ENCODE peak calls at places on chromosomes 11 and 22, in five cellular contexts. G, I, H, O and F are unnamed samples.

GRCh38 chr11:79052539-79052938 is 388.3 kb downstream of the TENM4 start:
- DNase-seq in G (no peak), I (peak; percentile 35), H (no peak), O (no peak), F (peak; percentile 30)

GRCh38 chr22:25060522-25061071 is 108.1 kb downstream of the KIAA1671 start:
- DNase-seq in G (no peak), I (no peak), H (no peak), O (no peak), F (peak; percentile 27)

GRCh38 chr11:9053631-9054030 is 37.8 kb downstream of the SCUBE2 start:
- DNase-seq in G (peak; percentile 7), I (no peak), H (no peak), O (peak; percentile 69), F (peak; percentile 57)

GRCh38 chr11:35619030-35619753 is 932 bp downstream of the FJX1 start:
- DNase-seq in G (no peak), I (peak; percentile 64), H (no peak), O (no peak), F (peak; percentile 42)

GRCh38 chr11:24704716-24705115 is 207.9 kb downstream of the LUZP2 start:
- DNase-seq in G (no peak), I (no peak), H (no peak), O (no peak), F (no peak)

GRCh38 chr11:117916956-117917355 is 12.2 kb downstream of the TMPRSS13 start:
- DNase-seq in G (no peak), I (no peak), H (no peak), O (no peak), F (no peak)

GRCh38 chr11:60719406-60719805 is 5.1 kb upstream of the MS4A18 start:
- DNase-seq in G (no peak), I (no peak), H (no peak), O (no peak), F (no peak)

GRCh38 chr11:77474509-77475070 is 696 bp upstream of the PAK1 start:
- DNase-seq in G (no peak), I (no peak), H (no peak), O (no peak), F (no peak)

GRCh38 chr11:131999084-131999483 is 628.7 kb downstream of the NTM start:
- DNase-seq in G (no peak), I (peak; percentile 29), H (no peak), O (no peak), F (peak; percentile 58)

GRCh38 chr11:65277878-65278277 is 16.1 kb downstream of the POLA2 start:
- DNase-seq in G (no peak), I (no peak), H (no peak), O (no peak), F (no peak)

GRCh38 chr11:69012092-69013008 is 696 bp downstream of the MRGPRF start:
- DNase-seq in G (no peak), I (no peak), H (no peak), O (no peak), F (peak; percentile 42)

GRCh38 chr11:16925495-16926065 is 88.6 kb downstream of the PLEKHA7 start:
- DNase-seq in G (no peak), I (peak; percentile 29), H (no peak), O (no peak), F (peak; percentile 21)

GRCh38 chr11:59285716-59286260 is 72.9 kb upstream of the OR5AN1 start:
- DNase-seq in G (no peak), I (no peak), H (no peak), O (no peak), F (peak; percentile 1)

GRCh38 chr11:839875-840617 is 2.3 kb downstream of the POLR2L start:
- DNase-seq in G (no peak), I (no peak), H (no peak), O (no peak), F (peak; percentile 41)

GRCh38 chr11:96075532-96075959 is 151.6 kb upstream of the MTMR2 start:
- DNase-seq in G (no peak), I (peak; percentile 47), H (no peak), O (peak; percentile 53), F (no peak)

GRCh38 chr11:66570826-66571222 is 2.4 kb upstream of the CTSF start:
- DNase-seq in G (no peak), I (no peak), H (no peak), O (no peak), F (no peak)

GRCh38 chr11:66568124-66568916 is at the start of gene CTSF:
- DNase-seq in G (no peak), I (peak; percentile 72), H (peak; percentile 45), O (no peak), F (peak; percentile 76)

GRCh38 chr11:66570117-66570825 is 1.9 kb upstream of the CTSF start:
- DNase-seq in G (no peak), I (no peak), H (no peak), O (no peak), F (no peak)

GRCh38 chr11:66567787-66568123 is 651 bp downstream of the CTSF start:
- DNase-seq in G (no peak), I (no peak), H (no peak), O (no peak), F (no peak)

DNA sequence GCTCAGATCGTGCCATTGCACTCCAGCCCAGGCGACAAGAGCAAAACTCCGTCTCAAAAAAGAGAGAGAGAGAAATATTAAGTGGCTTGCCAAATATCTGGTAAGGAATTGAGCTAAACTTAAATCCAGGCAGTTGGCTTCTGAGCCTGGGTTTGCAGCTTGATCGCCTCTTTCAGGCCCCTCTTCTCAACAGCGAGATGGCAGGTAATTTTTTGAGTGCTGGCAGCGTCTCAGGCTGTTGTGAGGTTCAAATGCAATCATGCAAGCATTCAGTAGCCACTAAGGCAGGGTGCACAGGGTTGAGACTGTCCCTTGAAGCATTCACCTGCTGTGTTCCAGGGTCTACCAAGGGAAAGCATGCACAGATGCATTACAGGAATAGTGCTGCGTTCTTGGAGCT is 670 bp upstream of the CTSF start:
- DNase-seq in G (no peak), I (no peak), H (no peak), O (no peak), F (no peak)
- H3K4me3 ChIP-seq in G (no peak overlapping the region), I (no peak overlapping the region), H (no peak overlapping the region), O (no peak overlapping the region), F (no peak overlapping the region)

GRCh38 chr11:31872074-31872440 is 60.9 kb upstream of the PAX6 start:
- DNase-seq in G (no peak), I (no peak), H (no peak), O (no peak), F (no peak)

GRCh38 chr11:31874631-31875191 is 63.6 kb upstream of the PAX6 start:
- DNase-seq in G (no peak), I (no peak), H (no peak), O (no peak), F (no peak)

GRCh38 chr11:31871310-31872073 is 60.4 kb upstream of the PAX6 start:
- DNase-seq in G (no peak), I (no peak), H (no peak), O (no peak), F (no peak)

GRCh38 chr11:31873115-31873514 is 62.0 kb upstream of the PAX6 start:
- DNase-seq in G (no peak), I (no peak), H (no peak), O (no peak), F (no peak)

DNA sequence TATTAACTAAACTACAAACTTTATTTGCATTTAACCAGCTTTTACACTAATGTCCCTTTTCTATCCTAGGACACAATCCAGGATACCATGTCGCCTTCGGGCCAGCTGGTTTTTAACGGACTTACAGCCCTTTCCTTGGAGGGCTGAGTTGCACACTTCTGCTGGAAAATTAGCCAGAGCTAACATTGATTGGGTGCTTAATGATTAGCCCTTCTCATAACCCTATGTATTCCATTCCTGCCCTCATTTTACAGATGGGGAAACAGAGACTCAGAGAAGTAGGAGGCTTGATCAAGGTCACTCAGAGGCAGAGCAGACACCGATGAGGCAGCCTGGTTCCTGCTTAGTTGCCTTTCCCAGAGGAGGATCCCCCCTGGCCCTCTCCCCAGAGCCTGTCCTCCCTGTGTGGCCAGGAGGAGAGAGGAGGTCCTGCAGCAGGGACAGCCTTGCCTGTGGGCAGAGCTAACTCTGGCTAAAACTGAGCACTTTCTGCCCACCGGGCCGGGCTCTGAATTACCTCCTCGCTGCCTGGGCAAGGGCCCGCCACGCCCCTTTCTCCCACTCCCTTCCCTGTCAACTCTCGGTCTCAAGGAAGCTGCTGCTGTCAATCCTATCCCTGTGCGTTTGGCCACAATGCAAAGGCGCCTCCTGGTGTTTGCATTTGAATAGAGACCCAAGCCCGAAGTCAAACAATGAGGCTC is 59.6 kb upstream of the PAX6 start:
- DNase-seq in G (no peak), I (peak; percentile 32), H (no peak), O (no peak), F (peak; percentile 61)
- TF ChIP-seq CTCF in G (peak; percentile 75), I (peak; percentile 85), H (peak; percentile 20), O (peak; percentile 82), F (peak; percentile 91)

GRCh38 chr22:20298110-20298802 is 21.6 kb downstream of the DGCR6L start:
- DNase-seq in G (no peak), I (no peak), H (no peak), O (no peak), F (no peak)

GRCh38 chr22:20298803-20299735 is 20.8 kb downstream of the DGCR6L start:
- DNase-seq in G (no peak), I (peak; percentile 78), H (peak; percentile 31), O (no peak), F (peak; percentile 65)

GRCh38 chr22:20295262-20296064 is 24.4 kb downstream of the DGCR6L start:
- DNase-seq in G (no peak), I (no peak), H (no peak), O (no peak), F (no peak)

GRCh38 chr22:20297414-20298109 is 22.3 kb downstream of the DGCR6L start:
- DNase-seq in G (no peak), I (no peak), H (no peak), O (no peak), F (no peak)

DNA sequence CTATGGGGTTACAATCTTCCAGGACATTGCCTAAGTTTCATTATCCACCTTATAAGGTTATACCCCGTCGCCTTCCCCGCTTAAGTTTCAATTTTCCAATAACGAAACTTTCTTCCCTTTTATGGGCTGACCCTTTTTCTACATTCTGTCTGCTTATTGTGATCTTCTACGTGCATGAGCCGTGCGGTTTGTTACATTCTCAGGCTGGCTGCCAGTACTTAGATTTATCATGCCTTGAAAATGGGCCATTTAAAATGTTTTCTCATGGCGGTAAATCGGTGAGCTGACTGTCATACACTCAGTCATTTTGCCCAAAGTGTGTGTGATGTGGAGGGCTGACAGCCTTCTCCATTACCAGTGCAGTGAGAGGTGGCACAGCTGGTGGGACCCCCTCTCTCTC is 23.3 kb downstream of the DGCR6L start:
- DNase-seq in G (no peak), I (peak; percentile 3), H (no peak), O (no peak), F (no peak)
- H3K4me3 ChIP-seq in G (no peak overlapping the region), I (no peak overlapping the region), H (no peak overlapping the region), O (no peak overlapping the region), F (no peak overlapping the region)

DNA sequence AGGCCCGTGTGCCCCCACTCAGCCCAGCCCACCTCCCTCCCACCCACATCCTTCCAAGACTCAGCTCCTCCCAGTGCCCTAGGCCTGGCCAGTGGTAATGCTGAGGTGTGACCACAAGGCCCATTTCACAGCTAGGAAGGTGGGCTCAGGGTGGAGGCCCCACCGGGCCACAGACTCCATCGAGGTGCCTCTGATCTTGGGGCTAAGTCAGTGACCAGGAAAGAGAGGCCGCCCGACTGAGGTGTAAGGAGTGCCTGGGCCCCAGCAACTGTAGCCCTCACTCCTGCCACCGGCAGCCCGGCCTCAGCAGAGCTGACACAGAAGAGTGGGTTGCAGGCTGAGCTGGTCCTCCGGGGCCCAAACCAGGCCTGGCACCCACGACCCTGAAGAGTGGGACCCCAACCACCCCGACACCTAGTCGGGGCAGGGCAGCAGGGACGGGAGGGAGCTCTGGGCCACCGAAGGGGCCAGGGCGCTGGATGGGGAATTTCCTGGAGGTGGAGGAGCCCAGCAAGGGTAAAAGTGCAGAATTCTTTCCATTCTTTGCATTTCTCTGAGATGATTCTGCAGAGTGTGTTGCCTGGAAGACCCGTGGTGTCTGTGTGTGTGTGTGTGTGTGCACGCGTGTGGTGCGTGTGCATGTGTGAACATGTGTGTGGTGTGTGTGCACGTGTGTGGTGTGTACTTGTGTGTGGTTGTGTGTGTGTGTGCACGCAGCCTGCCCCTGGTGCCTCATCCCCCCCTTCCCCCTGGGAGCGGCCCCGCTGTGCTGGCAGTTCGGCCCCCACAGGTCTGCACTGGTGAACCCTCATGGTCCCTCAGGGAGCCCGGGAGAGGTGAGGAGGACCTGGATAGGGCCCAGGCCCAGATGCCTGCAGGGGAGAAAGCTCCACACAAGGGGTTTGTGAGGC is 8.3 kb upstream of the PIM3 start:
- DNase-seq in G (peak; percentile 54), I (peak; percentile 52), H (no peak), O (no peak), F (peak; percentile 91)
- TF ChIP-seq CTCF in G (no peak), I (no peak), H (no peak), O (no peak), F (no peak)